ENCODE peak calls at places on chromosomes 1 and 21, in four cellular contexts. Q is SK-N-SH, X is K562, A is GM12878. U is an unnamed sample.

GRCh38 chr1:201595381-201595780 is 56.5 kb downstream of the NAV1 start:
- DNase-seq in Q (no peak), X (no peak), A (no peak), U (no peak)

GRCh38 chr1:59672851-59673574 is 141.7 kb upstream of the HOOK1 start:
- DNase-seq in Q (no peak), X (no peak), A (no peak), U (no peak)

GRCh38 chr1:46134660-46135331 is 2.4 kb upstream of the PIK3R3 start:
- DNase-seq in Q (no peak), X (no peak), A (peak; percentile 56), U (no peak)

GRCh38 chr1:202148391-202148790 is 3.9 kb upstream of the ARL8A start:
- DNase-seq in Q (no peak), X (no peak), A (no peak), U (no peak)

GRCh38 chr1:182484531-182485257 is 34.7 kb downstream of the RGSL1 start:
- DNase-seq in Q (peak; percentile 7), X (peak; percentile 22), A (peak; percentile 30), U (peak; percentile 54)

GRCh38 chr1:53591924-53592323 is 132.7 kb downstream of the DMRTB1 start:
- DNase-seq in Q (no peak), X (no peak), A (no peak), U (no peak)

GRCh38 chr1:55833452-55834160 is 618.4 kb upstream of the USP24 start:
- DNase-seq in Q (no peak), X (no peak), A (no peak), U (no peak)

GRCh38 chr21:43991447-43991991 is 20.6 kb upstream of the TRAPPC10 start:
- DNase-seq in Q (no peak), X (no peak), A (no peak), U (no peak)

GRCh38 chr1:155005076-155005971 is 2.7 kb downstream of the ZBTB7B start:
- DNase-seq in Q (no peak), X (no peak), A (no peak), U (no peak)

GRCh38 chr1:51170342-51170741 is 65.7 kb upstream of the RNF11 start:
- DNase-seq in Q (no peak), X (no peak), A (no peak), U (no peak)

GRCh38 chr1:206864939-206865671 is at the start of gene IL20:
- DNase-seq in Q (peak; percentile 52), X (peak; percentile 82), A (peak; percentile 31), U (peak; percentile 91)

DNA sequence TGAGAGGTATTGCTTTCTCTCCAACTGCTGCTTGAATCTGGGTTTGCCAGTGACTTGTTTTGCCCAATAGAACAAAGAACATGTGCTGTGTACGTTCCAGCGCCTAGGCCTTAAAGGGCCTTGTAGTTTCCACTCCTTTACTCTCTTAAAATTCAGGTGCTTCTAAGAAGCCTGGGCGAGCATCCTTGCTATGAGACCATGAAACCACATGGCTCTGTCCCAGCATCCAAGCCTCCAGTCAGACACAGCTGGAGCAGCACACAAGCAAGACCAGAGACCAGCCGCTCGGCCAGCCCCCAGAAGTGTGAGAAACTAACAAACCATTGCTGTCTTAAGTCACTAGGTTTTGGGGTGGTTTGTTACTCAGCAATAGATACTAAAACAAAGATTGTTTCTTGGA is 15.1 kb downstream of the PLEKHO1 start:
- DNase-seq in Q (no peak), X (no peak), A (no peak), U (no peak)
- TF ChIP-seq USF1 in Q (no peak), X (no peak), A (no peak), U (no peak)

GRCh38 chr1:153693466-153693865 is 15.0 kb downstream of the NPR1 start:
- DNase-seq in Q (no peak), X (no peak), A (no peak), U (no peak)
- TF ChIP-seq USF1 in Q (no peak), X (no peak), A (no peak), U (no peak)

GRCh38 chr1:42777860-42778259 is 6.9 kb upstream of the TMEM269 start:
- DNase-seq in Q (peak; percentile 75), X (peak; percentile 80), A (no peak), U (peak; percentile 63)
- TF ChIP-seq USF1 in Q (no peak), X (no peak), A (no peak), U (no peak)

GRCh38 chr1:3943806-3944620 is 43.9 kb upstream of the C1orf174 start:
- DNase-seq in Q (no peak), X (no peak), A (no peak), U (no peak)
- TF ChIP-seq USF1 in Q (no peak), X (no peak), A (no peak), U (no peak)

GRCh38 chr1:28914228-28915035 is at the start of gene EPB41:
- DNase-seq in Q (peak; percentile 99), X (peak; percentile 99), A (peak; percentile 56), U (peak; percentile 97)

GRCh38 chr1:28917757-28918118 is 3.4 kb downstream of the EPB41 start:
- DNase-seq in Q (no peak), X (no peak), A (no peak), U (no peak)

GRCh38 chr1:28910379-28911125 is 3.8 kb upstream of the EPB41 start:
- DNase-seq in Q (no peak), X (no peak), A (no peak), U (no peak)

GRCh38 chr1:28913786-28914227 is 562 bp upstream of the EPB41 start:
- DNase-seq in Q (no peak), X (no peak), A (no peak), U (no peak)

GRCh38 chr1:28915036-28915895 is 897 bp downstream of the EPB41 start:
- DNase-seq in Q (peak; percentile 44), X (no peak), A (no peak), U (peak; percentile 51)
- TF ChIP-seq USF1 in Q (no peak), X (no peak), A (no peak), U (no peak)

GRCh38 chr1:240217398-240217797 is 125.7 kb downstream of the FMN2 start:
- DNase-seq in Q (no peak), X (no peak), A (no peak), U (no peak)
- TF ChIP-seq USF1 in Q (no peak), X (no peak), A (no peak), U (no peak)